ENCODE peak calls at places on chromosomes 16 and 17, in nine cellular contexts. D, T, U, I, C, M, Z, J and Q are unnamed samples. For H3K4me1, the result is how much of the 10 kb centered on the place peaks cover.

GRCh38 chr17:48555183-48555615 is 10.3 kb upstream of the HOXB2 start:
- DNase-seq in D (no peak), T (no peak), U (no peak), I (no peak), C (no peak), M (no peak), Z (peak), J (no peak), Q (no peak)

GRCh38 chr16:55471448-55472097 is 7.4 kb upstream of the MMP2 start:
- DNase-seq in D (no peak), T (no peak), U (no peak), I (no peak), C (no peak), M (no peak), Z (peak), J (no peak), Q (no peak)

GRCh38 chr17:8470447-8471047 is 34.9 kb downstream of the NDEL1 start:
- DNase-seq in D (peak), T (peak), U (no peak), I (peak), C (no peak), M (peak), Z (no peak), J (no peak), Q (peak)

GRCh38 chr17:27807567-27808470 is 7.5 kb upstream of the NOS2 start:
- DNase-seq in D (no peak), T (no peak), U (no peak), I (peak), C (no peak), M (no peak), Z (no peak), J (peak), Q (no peak)

GRCh38 chr17:59572301-59572924 is 7.0 kb downstream of the DHX40 start:
- DNase-seq in D (no peak), T (no peak), U (no peak), I (no peak), C (no peak), M (no peak), Z (peak), J (no peak), Q (no peak)

GRCh38 chr16:22373662-22374310 is 633 bp downstream of the CDR2 start:
- DNase-seq in D (peak), T (peak), U (no peak), I (peak), C (no peak), M (peak), Z (no peak), J (peak), Q (no peak)

GRCh38 chr17:68455756-68456528 is 1.4 kb downstream of the WIPI1 start:
- DNase-seq in D (no peak), T (peak), U (no peak), I (no peak), C (no peak), M (no peak), Z (peak), J (peak), Q (no peak)

GRCh38 chr17:62597920-62598319 is 29.6 kb upstream of the MRC2 start:
- DNase-seq in D (no peak), T (no peak), U (no peak), I (peak), C (no peak), M (no peak), Z (no peak), J (no peak), Q (no peak)

GRCh38 chr16:70482624-70483023 is 28.2 kb downstream of the FCSK start:
- DNase-seq in D (no peak), T (no peak), U (no peak), I (no peak), C (no peak), M (no peak), Z (peak), J (no peak), Q (no peak)

GRCh38 chr17:1002771-1003555 is 6.0 kb downstream of the TIMM22 start:
- DNase-seq in D (no peak), T (no peak), U (no peak), I (no peak), C (no peak), M (no peak), Z (peak), J (no peak), Q (no peak)

GRCh38 chr16:71339481-71340171 is 18.9 kb upstream of the CALB2 start:
- DNase-seq in D (no peak), T (no peak), U (no peak), I (no peak), C (no peak), M (no peak), Z (no peak), J (no peak), Q (peak)

GRCh38 chr17:72656114-72656763 is 436.2 kb downstream of the SLC39A11 start:
- DNase-seq in D (no peak), T (no peak), U (no peak), I (no peak), C (no peak), M (no peak), Z (no peak), J (no peak), Q (no peak)

GRCh38 chr16:12170103-12171025 is 193.8 kb downstream of the SNX29 start:
- DNase-seq in D (no peak), T (no peak), U (no peak), I (peak), C (no peak), M (no peak), Z (peak), J (no peak), Q (no peak)

GRCh38 chr17:50687200-50688066 is 20.3 kb downstream of the ANKRD40 start:
- DNase-seq in D (peak), T (no peak), U (no peak), I (peak), C (no peak), M (no peak), Z (no peak), J (no peak), Q (no peak)

GRCh38 chr17:37506678-37507077 is 17.0 kb downstream of the DUSP14 start:
- DNase-seq in D (no peak), T (no peak), U (peak), I (no peak), C (no peak), M (no peak), Z (peak), J (no peak), Q (no peak)
- TF ChIP-seq CTCF in D (peak), T (no peak), U (peak), I (peak), C (no peak), M (peak), Z (peak), J (peak), Q (no peak)

GRCh38 chr17:3907483-3908216 is 8.6 kb downstream of the P2RX1 start:
- DNase-seq in D (no peak), T (no peak), U (no peak), I (no peak), C (no peak), M (no peak), Z (no peak), J (no peak), Q (no peak)
- TF ChIP-seq POLR2A in D (no peak), T (no peak), U (no peak), I (no peak), C (no peak), M (no peak), Z (no peak), J (no peak), Q (no peak)

DNA sequence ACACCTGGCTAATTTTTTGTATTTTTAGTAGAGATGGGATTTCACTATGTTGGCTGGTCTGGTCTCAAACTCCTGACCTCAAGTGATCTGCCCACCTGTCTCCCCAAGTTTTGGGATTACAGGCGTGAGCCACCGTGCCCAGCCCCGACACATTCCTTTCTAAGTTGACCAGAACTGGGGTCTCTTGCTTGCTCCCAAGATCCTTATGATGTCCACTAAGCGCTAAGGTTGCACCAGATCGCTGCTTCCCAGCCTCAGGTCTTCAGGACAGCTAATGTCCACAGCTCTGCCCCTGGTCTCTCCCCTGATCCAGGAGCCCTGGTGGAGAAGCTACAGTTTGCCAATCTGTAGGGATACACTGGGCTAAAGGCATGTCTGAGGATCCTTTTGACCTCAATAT is 29.5 kb downstream of the NSMCE1 start:
- DNase-seq in D (peak), T (no peak), U (no peak), I (no peak), C (no peak), M (no peak), Z (no peak), J (no peak), Q (peak)
- H3K4me1 ChIP-seq in D (under half), T (under half), U (under half), I (under half), C (half or more), M (under half), Z (under half), J (half or more), Q (half or more)

GRCh38 chr17:77811521-77811920 is 147.0 kb upstream of the TNRC6C start:
- DNase-seq in D (peak), T (no peak), U (no peak), I (no peak), C (no peak), M (no peak), Z (no peak), J (no peak), Q (no peak)

GRCh38 chr17:77819497-77819896 is 139.0 kb upstream of the TNRC6C start:
- DNase-seq in D (no peak), T (no peak), U (no peak), I (no peak), C (no peak), M (no peak), Z (no peak), J (no peak), Q (no peak)

GRCh38 chr17:77814091-77814772 is 144.3 kb upstream of the TNRC6C start:
- DNase-seq in D (peak), T (no peak), U (no peak), I (no peak), C (no peak), M (no peak), Z (no peak), J (no peak), Q (no peak)

GRCh38 chr17:77817953-77818352 is 140.6 kb upstream of the TNRC6C start:
- DNase-seq in D (no peak), T (no peak), U (no peak), I (no peak), C (no peak), M (no peak), Z (no peak), J (no peak), Q (no peak)

GRCh38 chr17:77815127-77815905 is 143.2 kb upstream of the TNRC6C start:
- DNase-seq in D (peak), T (no peak), U (no peak), I (no peak), C (no peak), M (no peak), Z (no peak), J (no peak), Q (no peak)
- TF ChIP-seq CTCF in D (no peak), T (no peak), U (peak), I (no peak), C (no peak), M (no peak), Z (no peak), J (no peak), Q (no peak)

GRCh38 chr16:84143081-84143480 is 1.9 kb downstream of the HSDL1 start:
- DNase-seq in D (no peak), T (no peak), U (no peak), I (no peak), C (no peak), M (no peak), Z (no peak), J (no peak), Q (no peak)

GRCh38 chr16:84143784-84144199 is 1.2 kb downstream of the HSDL1 start:
- DNase-seq in D (no peak), T (no peak), U (no peak), I (no peak), C (no peak), M (no peak), Z (no peak), J (no peak), Q (no peak)

GRCh38 chr16:84141143-84141670 is 3.8 kb downstream of the HSDL1 start:
- DNase-seq in D (no peak), T (no peak), U (no peak), I (no peak), C (no peak), M (no peak), Z (no peak), J (no peak), Q (no peak)

GRCh38 chr16:84144301-84144858 is 597 bp downstream of the HSDL1 start:
- DNase-seq in D (no peak), T (no peak), U (no peak), I (peak), C (no peak), M (peak), Z (peak), J (peak), Q (no peak)

DNA sequence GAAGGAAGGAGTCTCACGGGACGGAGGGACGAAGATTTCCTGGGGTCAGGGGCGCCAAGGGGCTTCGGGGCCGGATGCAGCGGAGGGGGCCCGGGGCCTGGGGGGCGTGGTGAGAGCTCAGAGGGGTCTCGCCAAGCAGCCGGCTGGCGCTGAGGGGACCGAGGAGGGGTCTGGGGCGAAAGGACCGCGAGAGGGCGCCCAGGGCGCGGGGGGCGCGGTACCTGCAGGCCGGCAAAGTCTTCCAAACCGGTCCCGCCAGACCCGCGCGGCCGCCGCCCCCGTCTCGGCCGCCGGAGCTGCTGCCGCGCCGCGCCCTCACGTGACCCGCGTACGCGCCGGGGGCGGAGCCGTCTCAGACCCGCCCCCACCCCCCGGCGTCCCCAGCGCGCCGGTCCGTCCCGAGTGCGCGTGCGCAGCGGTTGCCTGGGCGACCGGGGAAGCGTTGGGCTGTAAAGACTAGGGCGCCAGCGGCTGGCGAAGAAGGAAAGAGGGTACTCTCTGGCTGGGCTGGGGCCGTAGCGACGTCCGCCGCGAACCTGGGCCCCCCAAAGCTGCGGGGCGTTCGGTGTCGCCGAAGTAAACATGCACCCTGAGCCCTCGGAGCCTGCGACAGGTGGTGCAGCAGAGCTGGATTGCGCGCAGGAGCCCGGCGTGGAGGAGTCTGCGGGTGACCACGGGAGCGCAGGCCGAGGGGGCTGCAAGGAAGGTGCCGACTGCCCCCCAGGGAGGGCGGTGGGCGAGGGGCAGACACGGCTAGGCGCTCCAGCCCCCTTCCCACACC is at the start of the genes DNAAF1 and HSDL1:
- DNase-seq in D (peak), T (peak), U (peak), I (peak), C (peak), M (peak), Z (peak), J (peak), Q (no peak)
- TF ChIP-seq POLR2A in D (no peak), T (no peak), U (no peak), I (no peak), C (peak), M (peak), Z (no peak), J (no peak), Q (no peak)

DNA sequence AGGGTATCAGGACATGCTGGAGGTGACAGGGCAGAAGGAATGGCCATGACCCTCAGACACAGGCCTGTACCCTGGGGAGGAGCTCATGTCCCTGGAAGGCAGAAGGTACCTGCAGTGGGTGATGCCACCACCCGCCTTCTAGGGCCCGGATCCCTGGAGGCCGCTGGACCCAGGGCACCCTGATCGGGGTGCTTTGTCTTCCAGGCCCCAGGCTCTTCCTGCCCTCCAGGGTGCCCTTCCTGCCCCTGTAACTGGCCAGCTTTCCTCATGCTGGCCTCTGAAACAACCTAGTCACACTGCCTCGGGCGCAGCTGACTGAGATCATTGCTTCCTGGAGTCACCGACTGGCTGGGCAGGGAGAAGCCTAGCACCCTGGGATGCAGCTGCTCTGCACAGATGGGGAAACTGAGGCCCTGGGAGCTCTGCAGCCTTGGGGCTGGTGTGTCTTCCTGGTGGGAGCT is 5.8 kb downstream of the ADCY7 start:
- DNase-seq in D (peak), T (no peak), U (no peak), I (no peak), C (no peak), M (no peak), Z (no peak), J (no peak), Q (no peak)
- H3K4me1 ChIP-seq in D (under half), T (under half), U (under half), I (under half), C (under half), M (under half), Z (under half), J (under half), Q (under half)

DNA sequence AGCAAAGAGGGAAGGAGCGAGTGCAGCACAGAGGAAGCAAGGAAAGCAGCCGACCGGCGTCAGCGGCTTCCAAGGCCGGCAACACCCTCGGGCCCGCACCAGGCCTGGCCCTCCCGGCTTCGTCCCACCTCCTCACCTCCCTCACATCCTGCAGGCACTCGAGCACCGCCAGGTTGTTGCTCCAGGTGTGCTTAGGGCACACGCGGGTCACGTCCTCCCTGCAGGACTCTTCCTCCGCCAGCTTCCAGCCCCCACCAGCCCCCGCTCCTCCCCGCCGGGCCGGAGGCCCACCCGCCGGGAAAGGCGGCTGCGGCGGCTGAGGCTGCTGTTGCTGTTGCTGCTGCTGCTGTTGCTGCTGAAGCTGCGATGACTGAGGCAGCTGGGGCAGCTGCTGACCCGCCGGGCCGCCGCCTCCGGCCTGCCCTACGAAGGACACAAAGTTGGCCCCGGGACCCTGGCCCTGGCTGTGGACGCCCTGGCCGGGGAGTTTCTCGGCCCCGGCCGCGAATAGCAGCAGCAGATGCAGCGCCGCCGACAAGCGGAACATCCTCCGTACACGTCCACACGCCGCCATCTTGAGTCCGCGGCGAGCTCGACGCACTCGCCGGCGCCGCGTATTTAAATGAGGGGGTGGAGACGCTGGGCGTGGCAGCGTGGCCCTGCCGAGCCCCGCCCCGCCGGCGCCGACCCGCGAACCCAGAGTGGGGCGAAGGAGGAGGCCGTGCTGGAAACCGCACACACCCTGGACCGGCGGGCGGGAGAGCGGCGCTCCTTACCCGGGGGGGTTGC is at the start of gene GLG1:
- DNase-seq in D (peak), T (peak), U (peak), I (peak), C (peak), M (peak), Z (peak), J (peak), Q (no peak)
- TF ChIP-seq CTCF in D (no peak), T (peak), U (no peak), I (no peak), C (no peak), M (no peak), Z (no peak), J (no peak), Q (no peak)

GRCh38 chr17:38715216-38715943 is 10.3 kb downstream of the MLLT6 start:
- DNase-seq in D (no peak), T (no peak), U (no peak), I (no peak), C (no peak), M (no peak), Z (no peak), J (no peak), Q (no peak)
- TF ChIP-seq POLR2A in D (no peak), T (no peak), U (no peak), I (no peak), C (no peak), M (no peak), Z (no peak), J (no peak), Q (no peak)